ENCODE peak calls at places on chromosomes 4 and X, in four cellular contexts. One of them, this sample, is unnamed.

GRCh38 chrX:68511255-68511654 is 12.4 kb downstream of the YIPF6 start:
- DNase-seq in GM12865: peak
- DNase-seq in NCI-H1694: peak
- DNase-seq in fibroblast of mammary gland: peak
- DNase-seq in this sample: peak

GRCh38 chrX:93428497-93428896 is 244.9 kb downstream of the NAP1L3 start:
- DNase-seq in GM12865: no peak
- DNase-seq in NCI-H1694: no peak
- DNase-seq in fibroblast of mammary gland: no peak
- DNase-seq in this sample: no peak

GRCh38 chr4:177460460-177460859 is 18.2 kb upstream of the AGA start:
- DNase-seq in GM12865: no peak
- DNase-seq in NCI-H1694: no peak
- DNase-seq in fibroblast of mammary gland: no peak
- DNase-seq in this sample: no peak

GRCh38 chr4:71231073-71231752 is 107.6 kb upstream of the SLC4A4 start:
- DNase-seq in GM12865: no peak
- DNase-seq in NCI-H1694: peak
- DNase-seq in fibroblast of mammary gland: peak
- DNase-seq in this sample: no peak

GRCh38 chr4:168221298-168221697 is 97.3 kb downstream of the DDX60 start:
- DNase-seq in GM12865: no peak
- DNase-seq in NCI-H1694: no peak
- DNase-seq in fibroblast of mammary gland: peak
- DNase-seq in this sample: no peak

GRCh38 chr4:168614316-168615057 is 117.6 kb downstream of the PALLD start:
- DNase-seq in GM12865: no peak
- DNase-seq in NCI-H1694: no peak
- DNase-seq in fibroblast of mammary gland: no peak
- DNase-seq in this sample: no peak

GRCh38 chrX:39905475-39905889 is 192.3 kb downstream of the BCOR start:
- DNase-seq in GM12865: no peak
- DNase-seq in NCI-H1694: no peak
- DNase-seq in fibroblast of mammary gland: no peak
- DNase-seq in this sample: no peak

GRCh38 chrX:68429216-68429615 is 4.1 kb downstream of the OPHN1 start:
- DNase-seq in GM12865: no peak
- DNase-seq in NCI-H1694: no peak
- DNase-seq in fibroblast of mammary gland: peak
- DNase-seq in this sample: no peak

GRCh38 chr4:74464291-74464690 is 19.4 kb downstream of the AREG start:
- DNase-seq in GM12865: no peak
- DNase-seq in NCI-H1694: no peak
- DNase-seq in fibroblast of mammary gland: peak
- DNase-seq in this sample: no peak

GRCh38 chr4:13881880-13882279 is 254.4 kb upstream of the BOD1L1 start:
- DNase-seq in GM12865: no peak
- DNase-seq in NCI-H1694: no peak
- DNase-seq in fibroblast of mammary gland: no peak
- DNase-seq in this sample: no peak

GRCh38 chr4:155001229-155001628 is 207.2 kb upstream of the NPY2R start:
- DNase-seq in GM12865: no peak
- DNase-seq in NCI-H1694: no peak
- DNase-seq in fibroblast of mammary gland: no peak
- DNase-seq in this sample: no peak

GRCh38 chrX:124747295-124747694 is 400.9 kb downstream of the SH2D1A start:
- DNase-seq in GM12865: no peak
- DNase-seq in NCI-H1694: no peak
- DNase-seq in fibroblast of mammary gland: no peak
- DNase-seq in this sample: no peak

GRCh38 chrX:80812176-80812575 is 2.5 kb upstream of the BRWD3 start:
- DNase-seq in GM12865: peak
- DNase-seq in NCI-H1694: no peak
- DNase-seq in fibroblast of mammary gland: no peak
- DNase-seq in this sample: no peak

GRCh38 chr4:106971586-106971985 is 64.5 kb downstream of the DKK2 start:
- DNase-seq in GM12865: no peak
- DNase-seq in NCI-H1694: no peak
- DNase-seq in fibroblast of mammary gland: no peak
- DNase-seq in this sample: no peak

GRCh38 chr4:150098214-150098613 is 20.0 kb downstream of the DCLK2 start:
- DNase-seq in GM12865: no peak
- DNase-seq in NCI-H1694: no peak
- DNase-seq in fibroblast of mammary gland: peak
- DNase-seq in this sample: no peak

GRCh38 chrX:43676960-43677582 is 21.0 kb downstream of the MAOA start:
- DNase-seq in GM12865: no peak
- DNase-seq in NCI-H1694: no peak
- DNase-seq in fibroblast of mammary gland: no peak
- DNase-seq in this sample: no peak

GRCh38 chr4:68864438-68865177 is 48.8 kb downstream of the UGT2B10 start:
- DNase-seq in GM12865: no peak
- DNase-seq in NCI-H1694: no peak
- DNase-seq in fibroblast of mammary gland: no peak
- DNase-seq in this sample: no peak

GRCh38 chrX:73683236-73683859 is 120.4 kb downstream of the CHIC1 start:
- DNase-seq in GM12865: no peak
- DNase-seq in NCI-H1694: no peak
- DNase-seq in fibroblast of mammary gland: peak
- DNase-seq in this sample: no peak

GRCh38 chr4:33959519-33959918 is 2284.8 kb downstream of the ARAP2 start:
- DNase-seq in GM12865: no peak
- DNase-seq in NCI-H1694: no peak
- DNase-seq in fibroblast of mammary gland: peak
- DNase-seq in this sample: no peak

GRCh38 chr4:100306018-100306417 is 115.8 kb upstream of the DDIT4L start:
- DNase-seq in GM12865: no peak
- DNase-seq in NCI-H1694: no peak
- DNase-seq in fibroblast of mammary gland: peak
- DNase-seq in this sample: no peak

GRCh38 chr4:29983890-29984289 is 736.3 kb upstream of the PCDH7 start:
- DNase-seq in GM12865: no peak
- DNase-seq in NCI-H1694: no peak
- DNase-seq in fibroblast of mammary gland: no peak
- DNase-seq in this sample: no peak

GRCh38 chrX:126655061-126655460 is 102.4 kb upstream of the DCAF12L1 start:
- DNase-seq in GM12865: no peak
- DNase-seq in NCI-H1694: no peak
- DNase-seq in fibroblast of mammary gland: no peak
- DNase-seq in this sample: no peak

GRCh38 chr4:123986268-123986798 is 589.7 kb downstream of the SPRY1 start:
- DNase-seq in GM12865: no peak
- DNase-seq in NCI-H1694: no peak
- DNase-seq in fibroblast of mammary gland: peak
- DNase-seq in this sample: no peak

This sample was measured in neural crest cell.